ENCODE peak calls at places on chromosome 9, in eight cellular contexts. One of them, this sample, is unnamed.

GRCh38 chr9:130728721-130729120 is 35.1 kb downstream of the EXOSC2 start:
- DNase-seq in Panc1: no peak
- DNase-seq in AG08396: no peak
- DNase-seq in left ventricle myocardium inferior: no peak
- DNase-seq in endodermal cell: peak
- DNase-seq in caudate nucleus: no peak
- DNase-seq in NCI-H146: no peak
- DNase-seq in HCT116: peak
- DNase-seq in this sample: no peak

GRCh38 chr9:137643921-137644320 is 25.1 kb downstream of the EHMT1 start:
- DNase-seq in Panc1: no peak
- DNase-seq in AG08396: no peak
- DNase-seq in left ventricle myocardium inferior: peak
- DNase-seq in endodermal cell: no peak
- DNase-seq in caudate nucleus: no peak
- DNase-seq in NCI-H146: no peak
- DNase-seq in HCT116: no peak
- DNase-seq in this sample: no peak

GRCh38 chr9:124251605-124252366 is 6.0 kb upstream of the NEK6 start:
- DNase-seq in Panc1: no peak
- DNase-seq in AG08396: no peak
- DNase-seq in left ventricle myocardium inferior: no peak
- DNase-seq in endodermal cell: peak
- DNase-seq in caudate nucleus: no peak
- DNase-seq in NCI-H146: no peak
- DNase-seq in HCT116: no peak
- DNase-seq in this sample: peak

GRCh38 chr9:105355810-105356209 is 92.0 kb upstream of the FSD1L start:
- DNase-seq in Panc1: no peak
- DNase-seq in AG08396: no peak
- DNase-seq in left ventricle myocardium inferior: no peak
- DNase-seq in endodermal cell: no peak
- DNase-seq in caudate nucleus: no peak
- DNase-seq in NCI-H146: no peak
- DNase-seq in HCT116: no peak
- DNase-seq in this sample: no peak

GRCh38 chr9:121962421-121962820 is 130.7 kb downstream of the TTLL11 start:
- DNase-seq in Panc1: no peak
- DNase-seq in AG08396: no peak
- DNase-seq in left ventricle myocardium inferior: no peak
- DNase-seq in endodermal cell: no peak
- DNase-seq in caudate nucleus: no peak
- DNase-seq in NCI-H146: no peak
- DNase-seq in HCT116: no peak
- DNase-seq in this sample: no peak

GRCh38 chr9:94951591-94952115 is 225.2 kb downstream of the AOPEP start:
- DNase-seq in Panc1: no peak
- DNase-seq in AG08396: no peak
- DNase-seq in left ventricle myocardium inferior: no peak
- DNase-seq in endodermal cell: no peak
- DNase-seq in caudate nucleus: no peak
- DNase-seq in NCI-H146: no peak
- DNase-seq in HCT116: no peak
- DNase-seq in this sample: no peak

GRCh38 chr9:129340427-129341196 is 162.6 kb upstream of the IER5L start:
- DNase-seq in Panc1: no peak
- DNase-seq in AG08396: no peak
- DNase-seq in left ventricle myocardium inferior: no peak
- DNase-seq in endodermal cell: peak
- DNase-seq in caudate nucleus: no peak
- DNase-seq in NCI-H146: no peak
- DNase-seq in HCT116: no peak
- DNase-seq in this sample: no peak

GRCh38 chr9:22160235-22160634 is 151.1 kb upstream of the CDKN2B start:
- DNase-seq in Panc1: no peak
- DNase-seq in AG08396: no peak
- DNase-seq in left ventricle myocardium inferior: no peak
- DNase-seq in endodermal cell: no peak
- DNase-seq in caudate nucleus: no peak
- DNase-seq in NCI-H146: no peak
- DNase-seq in HCT116: no peak
- DNase-seq in this sample: no peak

GRCh38 chr9:5825223-5825622 is 7.7 kb downstream of the ERMP1 start:
- DNase-seq in Panc1: no peak
- DNase-seq in AG08396: no peak
- DNase-seq in left ventricle myocardium inferior: no peak
- DNase-seq in endodermal cell: no peak
- DNase-seq in caudate nucleus: no peak
- DNase-seq in NCI-H146: no peak
- DNase-seq in HCT116: no peak
- DNase-seq in this sample: no peak

GRCh38 chr9:97964901-97965300 is 18.2 kb upstream of the ANP32B start:
- DNase-seq in Panc1: no peak
- DNase-seq in AG08396: no peak
- DNase-seq in left ventricle myocardium inferior: no peak
- DNase-seq in endodermal cell: no peak
- DNase-seq in caudate nucleus: no peak
- DNase-seq in NCI-H146: no peak
- DNase-seq in HCT116: no peak
- DNase-seq in this sample: no peak

GRCh38 chr9:138101444-138102234 is 224.1 kb downstream of the CACNA1B start:
- DNase-seq in Panc1: no peak
- DNase-seq in AG08396: no peak
- DNase-seq in left ventricle myocardium inferior: no peak
- DNase-seq in endodermal cell: peak
- DNase-seq in caudate nucleus: no peak
- DNase-seq in NCI-H146: no peak
- DNase-seq in HCT116: no peak
- DNase-seq in this sample: no peak

GRCh38 chr9:101448680-101449070 is 13.1 kb upstream of the ALDOB start:
- DNase-seq in Panc1: no peak
- DNase-seq in AG08396: no peak
- DNase-seq in left ventricle myocardium inferior: no peak
- DNase-seq in endodermal cell: no peak
- DNase-seq in caudate nucleus: no peak
- DNase-seq in NCI-H146: no peak
- DNase-seq in HCT116: no peak
- DNase-seq in this sample: no peak

GRCh38 chr9:101486693-101487442 is 46.8 kb upstream of the RNF20 start:
- DNase-seq in Panc1: no peak
- DNase-seq in AG08396: peak
- DNase-seq in left ventricle myocardium inferior: peak
- DNase-seq in endodermal cell: peak
- DNase-seq in caudate nucleus: peak
- DNase-seq in NCI-H146: peak
- DNase-seq in HCT116: peak
- DNase-seq in this sample: peak

GRCh38 chr9:71814226-71814625 is 45.9 kb upstream of the CEMIP2 start:
- DNase-seq in Panc1: no peak
- DNase-seq in AG08396: no peak
- DNase-seq in left ventricle myocardium inferior: no peak
- DNase-seq in endodermal cell: no peak
- DNase-seq in caudate nucleus: no peak
- DNase-seq in NCI-H146: no peak
- DNase-seq in HCT116: no peak
- DNase-seq in this sample: no peak

GRCh38 chr9:92734931-92735906 is 29.4 kb downstream of the BICD2 start:
- DNase-seq in Panc1: no peak
- DNase-seq in AG08396: no peak
- DNase-seq in left ventricle myocardium inferior: no peak
- DNase-seq in endodermal cell: peak
- DNase-seq in caudate nucleus: no peak
- DNase-seq in NCI-H146: no peak
- DNase-seq in HCT116: no peak
- DNase-seq in this sample: no peak

GRCh38 chr9:130382636-130383349 is 62.0 kb upstream of the ASS1 start:
- DNase-seq in Panc1: no peak
- DNase-seq in AG08396: no peak
- DNase-seq in left ventricle myocardium inferior: no peak
- DNase-seq in endodermal cell: no peak
- DNase-seq in caudate nucleus: no peak
- DNase-seq in NCI-H146: no peak
- DNase-seq in HCT116: no peak
- DNase-seq in this sample: no peak

GRCh38 chr9:83596899-83597504 is 25.9 kb upstream of the IDNK start:
- DNase-seq in Panc1: no peak
- DNase-seq in AG08396: peak
- DNase-seq in left ventricle myocardium inferior: no peak
- DNase-seq in endodermal cell: peak
- DNase-seq in caudate nucleus: no peak
- DNase-seq in NCI-H146: peak
- DNase-seq in HCT116: peak
- DNase-seq in this sample: peak

GRCh38 chr9:90142580-90142979 is 500.0 kb downstream of the DIRAS2 start:
- DNase-seq in Panc1: no peak
- DNase-seq in AG08396: no peak
- DNase-seq in left ventricle myocardium inferior: no peak
- DNase-seq in endodermal cell: peak
- DNase-seq in caudate nucleus: no peak
- DNase-seq in NCI-H146: peak
- DNase-seq in HCT116: peak
- DNase-seq in this sample: no peak

GRCh38 chr9:76818271-76818670 is 54.0 kb downstream of the PCA3 start:
- DNase-seq in Panc1: peak
- DNase-seq in AG08396: peak
- DNase-seq in left ventricle myocardium inferior: peak
- DNase-seq in endodermal cell: peak
- DNase-seq in caudate nucleus: no peak
- DNase-seq in NCI-H146: no peak
- DNase-seq in HCT116: peak
- DNase-seq in this sample: peak

GRCh38 chr9:114551750-114552685 is 35.6 kb upstream of the ATP6V1G1 start:
- DNase-seq in Panc1: peak
- DNase-seq in AG08396: peak
- DNase-seq in left ventricle myocardium inferior: no peak
- DNase-seq in endodermal cell: peak
- DNase-seq in caudate nucleus: no peak
- DNase-seq in NCI-H146: no peak
- DNase-seq in HCT116: peak
- DNase-seq in this sample: peak

GRCh38 chr9:72349240-72349639 is 15.8 kb downstream of the ZFAND5 start:
- DNase-seq in Panc1: no peak
- DNase-seq in AG08396: no peak
- DNase-seq in left ventricle myocardium inferior: no peak
- DNase-seq in endodermal cell: no peak
- DNase-seq in caudate nucleus: no peak
- DNase-seq in NCI-H146: no peak
- DNase-seq in HCT116: no peak
- DNase-seq in this sample: no peak

GRCh38 chr9:33453286-33453882 is 6.0 kb upstream of the AQP3 start:
- DNase-seq in Panc1: no peak
- DNase-seq in AG08396: no peak
- DNase-seq in left ventricle myocardium inferior: no peak
- DNase-seq in endodermal cell: no peak
- DNase-seq in caudate nucleus: no peak
- DNase-seq in NCI-H146: no peak
- DNase-seq in HCT116: no peak
- DNase-seq in this sample: no peak